ENCODE peak calls at places on chromosomes 7 and 10, in seven cellular contexts. C is T-helper 17 cell, F is fibroblast of the conjunctiva, H is A549, A is OCI-LY7, N is cardiac septum, G is AML-193. Z is an unnamed sample.

GRCh38 chr10:22801759-22802158 is 87.4 kb upstream of the PIP4K2A start:
- DNase-seq in G (no peak), N (no peak), F (no peak), A (no peak), C (no peak), H (no peak), Z (no peak)

GRCh38 chr10:124174673-124175645 is 81.6 kb upstream of the CHST15 start:
- DNase-seq in C (no peak), N (no peak), F (no peak), G (no peak), H (no peak), A (no peak), Z (no peak)

GRCh38 chr7:148738737-148739535 is 40.2 kb downstream of the CUL1 start:
- DNase-seq in N (no peak), A (no peak), F (no peak), H (no peak), C (no peak), G (no peak), Z (no peak)

GRCh38 chr7:156963472-156963871 is 14.0 kb downstream of the NOM1 start:
- DNase-seq in A (no peak), H (no peak), C (no peak), F (no peak), G (no peak), N (no peak), Z (no peak)

GRCh38 chr7:92987543-92987942 is 130.2 kb downstream of the SAMD9 start:
- DNase-seq in A (no peak), H (no peak), G (no peak), F (no peak), N (no peak), C (no peak), Z (no peak)

GRCh38 chr7:73802459-73802858 is 28.3 kb upstream of the CLDN4 start:
- DNase-seq in N (peak; percentile 9), A (no peak), C (no peak), G (no peak), F (no peak), H (no peak), Z (no peak)

GRCh38 chr7:23533160-23533559 is 1.4 kb upstream of the TRA2A start:
- DNase-seq in G (no peak), F (no peak), C (no peak), N (no peak), H (no peak), A (no peak), Z (peak; percentile 66)

GRCh38 chr7:139730746-139731612 is 46.8 kb downstream of the HIPK2 start:
- DNase-seq in N (no peak), F (peak; percentile 47), A (peak; percentile 78), H (no peak), G (peak; percentile 29), C (no peak), Z (no peak)

GRCh38 chr7:577971-578370 is 58.3 kb upstream of the PDGFA start:
- DNase-seq in A (no peak), H (no peak), N (no peak), C (no peak), G (no peak), F (no peak), Z (no peak)

GRCh38 chr7:122764020-122764419 is 61.3 kb upstream of the RNF148 start:
- DNase-seq in C (no peak), H (no peak), F (no peak), N (no peak), G (no peak), A (no peak), Z (no peak)

GRCh38 chr10:92847185-92847864 is 995 bp upstream of the EXOC6 start:
- DNase-seq in F (no peak), H (no peak), G (peak; percentile 85), N (no peak), A (no peak), C (no peak), Z (no peak)

GRCh38 chr7:99090811-99091582 is 52.9 kb downstream of the SMURF1 start:
- DNase-seq in G (no peak), H (no peak), N (no peak), A (no peak), F (peak; percentile 51), C (no peak), Z (peak; percentile 22)

GRCh38 chr10:119305860-119306513 is 98.6 kb downstream of the GRK5 start:
- DNase-seq in G (peak; percentile 83), N (no peak), F (peak; percentile 87), A (peak; percentile 96), C (peak; percentile 50), H (peak; percentile 92), Z (peak; percentile 96)

GRCh38 chr7:106425017-106425719 is 140.4 kb upstream of the NAMPT start:
- DNase-seq in C (peak; percentile 15), A (no peak), F (peak; percentile 99), H (peak; percentile 91), N (peak; percentile 86), G (peak; percentile 99), Z (peak; percentile 77)

GRCh38 chr10:14873090-14873760 is 5.4 kb upstream of the SUV39H2 start:
- DNase-seq in G (no peak), H (no peak), F (no peak), C (no peak), N (no peak), A (no peak), Z (no peak)

GRCh38 chr10:43252166-43252784 is 14.6 kb downstream of the RASGEF1A start:
- DNase-seq in A (no peak), H (no peak), C (no peak), F (no peak), G (no peak), N (peak; percentile 54), Z (no peak)

GRCh38 chr7:107874605-107875446 is 16.2 kb upstream of the DLD start:
- DNase-seq in A (peak; percentile 63), N (no peak), G (peak; percentile 71), F (peak; percentile 36), C (peak; percentile 6), H (peak; percentile 66), Z (peak; percentile 88)

GRCh38 chr10:74194999-74195398 is 44.0 kb downstream of the ADK start:
- DNase-seq in C (no peak), H (no peak), G (no peak), N (no peak), F (no peak), A (no peak), Z (no peak)